ENCODE peak calls at places on chromosomes 4 and X, in four cellular contexts. C, H, I and B are unnamed samples.

GRCh38 chrX:26783512-26784225 is 567.7 kb downstream of the MAGEB5 start:
- DNase-seq in C (no peak), H (no peak), I (peak), B (peak)

GRCh38 chr4:117134386-117134785 is 49.0 kb upstream of the TRAM1L1 start:
- DNase-seq in C (no peak), H (no peak), I (no peak), B (peak)

GRCh38 chr4:108030332-108030731 is 40.6 kb downstream of the HADH start:
- DNase-seq in C (peak), H (no peak), I (no peak), B (peak)

GRCh38 chrX:72714471-72714916 is 388 bp upstream of the PHKA1 start:
- DNase-seq in C (peak), H (peak), I (peak), B (peak)

GRCh38 chr4:142088906-142089305 is 452.5 kb downstream of the IL15 start:
- DNase-seq in C (no peak), H (no peak), I (no peak), B (peak)

GRCh38 chr4:117324851-117325491 is 239.6 kb upstream of the TRAM1L1 start:
- DNase-seq in C (no peak), H (no peak), I (no peak), B (peak)

GRCh38 chr4:122890142-122890769 is 32.1 kb downstream of the NUDT6 start:
- DNase-seq in C (no peak), H (no peak), I (no peak), B (peak)

GRCh38 chrX:40108959-40109287 is 11.2 kb upstream of the BCOR start:
- DNase-seq in C (peak), H (peak), I (peak), B (peak)

GRCh38 chr4:114015444-114015899 is 36.0 kb upstream of the ARSJ start:
- DNase-seq in C (no peak), H (no peak), I (no peak), B (peak)

GRCh38 chr4:69832326-69833030 is 27.5 kb downstream of the SULT1E1 start:
- DNase-seq in C (no peak), H (peak), I (no peak), B (no peak)

GRCh38 chr4:182306792-182307507 is 63.7 kb downstream of the TENM3 start:
- DNase-seq in C (no peak), H (no peak), I (no peak), B (no peak)

GRCh38 chr4:6019316-6020263 is 1.4 kb upstream of the C4orf50 start:
- DNase-seq in C (no peak), H (no peak), I (no peak), B (peak)

GRCh38 chr4:140719022-140719421 is 37.2 kb downstream of the TBC1D9 start:
- DNase-seq in C (no peak), H (no peak), I (no peak), B (peak)

GRCh38 chrX:152276277-152276676 is 137.9 kb upstream of the MAGEA10 start:
- DNase-seq in C (no peak), H (no peak), I (no peak), B (no peak)

GRCh38 chr4:725368-726234 is 20.0 kb downstream of the PCGF3 start:
- DNase-seq in C (no peak), H (no peak), I (no peak), B (no peak)

GRCh38 chr4:20422398-20422797 is 170.7 kb downstream of the SLIT2 start:
- DNase-seq in C (peak), H (peak), I (no peak), B (peak)

GRCh38 chr4:89586864-89587263 is 250.1 kb downstream of the SNCA start:
- DNase-seq in C (no peak), H (no peak), I (no peak), B (peak)

GRCh38 chr4:112099701-112100289 is 45.5 kb upstream of the FAM241A start:
- DNase-seq in C (no peak), H (no peak), I (no peak), B (peak)

GRCh38 chr4:82561745-82562552 is at the start of gene TMEM150C:
- DNase-seq in C (peak), H (peak), I (no peak), B (peak)

GRCh38 chr4:177726111-177726510 is 283.9 kb upstream of the AGA start:
- DNase-seq in C (no peak), H (no peak), I (no peak), B (no peak)

GRCh38 chr4:177728361-177729152 is 286.3 kb upstream of the AGA start:
- DNase-seq in C (no peak), H (peak), I (no peak), B (no peak)
- H3K4me3 ChIP-seq in C (no peak), H (no peak), I (no peak), B (no peak)

GRCh38 chrX:139931646-139932076 is 1.2 kb downstream of the ATP11C start:
- DNase-seq in C (peak), H (no peak), I (peak), B (peak)

GRCh38 chrX:139933904-139934303 is 1.1 kb upstream of the ATP11C start:
- DNase-seq in C (no peak), H (peak), I (no peak), B (no peak)

GRCh38 chrX:139930923-139931645 is 1.8 kb downstream of the ATP11C start:
- DNase-seq in C (no peak), H (peak), I (peak), B (peak)

GRCh38 chrX:139932077-139932900 is 564 bp downstream of the ATP11C start:
- DNase-seq in C (peak), H (peak), I (peak), B (no peak)

DNA sequence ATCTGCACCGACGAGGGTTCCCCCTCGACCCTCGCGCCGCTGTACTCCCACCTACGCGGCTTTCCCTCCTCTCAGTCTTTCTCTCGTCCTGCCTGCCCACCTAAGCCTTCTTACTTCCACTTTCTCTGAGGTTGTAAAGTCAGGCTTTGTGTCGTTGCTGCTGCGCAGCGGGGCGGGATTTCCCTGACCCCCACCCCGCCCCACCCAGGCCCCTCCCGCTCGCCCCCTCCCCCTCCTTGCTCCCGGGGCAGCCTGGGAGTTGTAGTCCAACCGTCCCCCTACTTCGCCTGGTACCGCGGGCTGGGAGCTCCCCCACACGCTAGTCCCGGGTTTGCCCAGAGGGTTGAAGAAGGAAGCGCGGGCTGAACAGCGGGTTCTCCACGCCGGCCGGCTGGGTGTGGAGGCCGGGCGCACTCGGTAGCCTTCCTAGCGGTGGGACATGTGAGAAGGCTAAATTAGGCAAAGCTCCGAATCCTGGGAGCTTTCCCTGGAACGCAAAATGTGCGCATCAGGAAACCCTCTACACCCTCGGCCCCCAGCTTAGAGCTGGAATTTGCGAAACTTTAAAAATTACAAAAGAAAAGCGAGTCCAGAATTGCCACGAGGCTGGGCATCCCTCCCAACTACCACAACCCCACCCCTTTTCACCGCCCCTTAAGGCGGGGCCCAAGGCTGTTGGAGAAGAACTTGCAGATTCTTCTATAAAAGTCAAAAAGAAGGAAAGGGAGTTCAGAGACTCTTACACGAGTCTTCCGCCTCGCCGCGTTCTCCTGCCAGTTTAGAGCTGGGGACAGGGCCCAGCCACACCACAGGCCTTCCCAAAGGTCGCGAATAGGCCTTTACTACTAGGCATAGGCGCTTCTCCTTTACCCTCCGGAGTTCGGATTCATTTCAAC is at the start of gene ATP11C:
- DNase-seq in C (peak), H (peak), I (peak), B (peak)
- TF ChIP-seq CTCF in C (no peak), H (no peak), I (no peak), B (no peak)

DNA sequence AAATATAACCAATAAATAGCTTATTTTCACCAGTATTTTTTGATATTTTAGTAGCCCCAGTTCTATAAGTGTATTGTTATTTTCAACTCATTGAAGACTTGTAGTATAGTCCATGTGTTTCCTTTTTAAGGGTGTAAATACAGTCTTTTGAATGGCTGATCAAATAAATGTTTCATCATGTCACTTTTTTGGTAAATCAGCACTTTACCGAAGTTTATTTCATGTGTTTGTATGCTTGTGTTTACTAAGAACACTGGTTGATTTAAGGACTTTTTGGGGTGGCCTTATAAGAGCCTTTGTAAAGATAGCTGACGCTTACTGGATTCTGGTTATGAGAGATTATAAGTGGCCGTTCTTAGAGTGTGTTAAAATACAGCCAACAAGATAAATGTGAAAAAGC is 2.6 kb downstream of the UBE2K start:
- DNase-seq in C (no peak), H (no peak), I (no peak), B (no peak)
- H3K4me3 ChIP-seq in C (no peak), H (no peak), I (no peak), B (peak)

DNA sequence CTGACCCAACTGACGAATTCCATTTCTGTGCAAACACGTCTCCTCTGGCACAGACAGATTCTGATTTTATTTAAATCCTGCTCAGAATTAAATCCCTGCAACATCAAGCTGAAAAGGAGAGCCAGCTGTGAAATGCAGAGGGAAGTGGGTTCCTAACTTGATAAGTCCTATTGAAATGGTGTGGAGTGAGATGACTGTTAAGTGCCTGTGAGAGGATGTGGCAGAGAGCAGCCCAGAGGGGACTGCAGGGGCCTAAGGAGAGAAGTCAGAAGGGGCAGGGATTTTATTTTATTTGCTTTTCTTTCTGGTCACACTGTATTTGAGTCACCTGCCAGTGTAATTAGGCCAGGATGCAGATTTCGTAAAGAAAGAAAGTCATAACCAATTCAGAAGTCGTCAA is 277.4 kb downstream of the NKX6-1 start:
- DNase-seq in C (no peak), H (no peak), I (no peak), B (no peak)
- TF ChIP-seq CTCF in C (no peak), H (no peak), I (no peak), B (no peak)

GRCh38 chr4:13548984-13549546 is 4.8 kb upstream of the NKX3-2 start:
- DNase-seq in C (peak), H (peak), I (peak), B (peak)
- H3K4me3 ChIP-seq in C (no peak), H (no peak), I (peak), B (peak)